ENCODE peak calls at places on chromosome 5, in five cellular contexts. L, P, W, M and T are unnamed samples.
A peak's percentile ranks its signal among the peaks of the same experiment; 100 is the strongest.

GRCh38 chr5:148856424-148856823 is 30.0 kb downstream of the ADRB2 start:
- DNase-seq in L (no peak), P (no peak), W (no peak), M (no peak), T (no peak)

GRCh38 chr5:172004824-172005237 is 1.6 kb downstream of the FBXW11 start:
- DNase-seq in L (no peak), P (no peak), W (no peak), M (peak; percentile 16), T (no peak)

GRCh38 chr5:1204693-1205242 is 3.4 kb downstream of the SLC6A19 start:
- DNase-seq in L (no peak), P (no peak), W (peak; percentile 14), M (no peak), T (peak; percentile 51)

GRCh38 chr5:2700876-2701275 is 50.6 kb downstream of the IRX2 start:
- DNase-seq in L (no peak), P (no peak), W (no peak), M (no peak), T (no peak)

GRCh38 chr5:171840066-171840465 is 54.4 kb downstream of the SMIM23 start:
- DNase-seq in L (no peak), P (no peak), W (no peak), M (no peak), T (no peak)

GRCh38 chr5:166618555-166618954 is 1672.9 kb upstream of the WWC1 start:
- DNase-seq in L (no peak), P (no peak), W (no peak), M (no peak), T (no peak)

GRCh38 chr5:171777420-171777759 is 8.2 kb upstream of the SMIM23 start:
- DNase-seq in L (no peak), P (no peak), W (no peak), M (no peak), T (no peak)

GRCh38 chr5:72951850-72952468 is 3.9 kb upstream of the FCHO2 start:
- DNase-seq in L (no peak), P (peak; percentile 49), W (no peak), M (no peak), T (no peak)

GRCh38 chr5:136021016-136021405 is 7.8 kb upstream of the TGFBI start:
- DNase-seq in L (no peak), P (no peak), W (no peak), M (no peak), T (no peak)

GRCh38 chr5:149780043-149780737 is 50.1 kb downstream of the PPARGC1B start:
- DNase-seq in L (no peak), P (no peak), W (no peak), M (no peak), T (no peak)

GRCh38 chr5:177334155-177334551 is 17.3 kb downstream of the LMAN2 start:
- DNase-seq in L (no peak), P (no peak), W (no peak), M (no peak), T (no peak)
- H3K36me3 ChIP-seq in L (peaks cover 20% of the 10 kb centered on the region), P (peaks cover 47% of the 10 kb centered on the region), W (peaks cover 44% of the 10 kb centered on the region), M (peaks cover 26% of the 10 kb centered on the region), T (no peaks in the 10 kb centered on the region)

GRCh38 chr5:116478461-116478860 is 96.2 kb downstream of the SEMA6A start:
- DNase-seq in L (no peak), P (no peak), W (no peak), M (no peak), T (no peak)
- H3K36me3 ChIP-seq in L (peaks cover 10% of the 10 kb centered on the region), P (peaks cover 3% of the 10 kb centered on the region), W (peaks cover 39% of the 10 kb centered on the region), M (peaks cover 3% of the 10 kb centered on the region), T (no peaks in the 10 kb centered on the region)

DNA sequence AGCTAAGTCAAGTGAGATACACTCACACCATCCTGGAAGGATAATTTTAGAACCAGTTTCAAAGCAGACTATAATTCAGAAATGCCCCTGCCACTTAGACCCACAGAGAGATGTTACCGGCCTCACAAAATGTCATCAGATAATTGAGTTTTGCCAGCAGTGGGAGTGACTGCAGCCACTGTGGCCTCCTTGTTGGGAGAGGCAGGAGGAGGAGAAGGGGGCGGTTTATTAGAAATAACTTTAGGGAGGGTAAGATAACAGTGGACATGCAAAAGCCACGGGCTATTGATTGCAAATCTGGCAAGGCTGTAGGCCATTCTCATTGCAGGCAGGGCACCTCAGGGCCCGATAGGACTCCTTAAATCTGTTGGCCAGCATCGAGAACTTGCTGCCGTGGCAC is 13.4 kb downstream of the GRXCR2 start:
- DNase-seq in L (no peak), P (no peak), W (no peak), M (no peak), T (peak; percentile 75)
- H3K36me3 ChIP-seq in L (no peaks in the 10 kb centered on the region), P (no peaks in the 10 kb centered on the region), W (no peaks in the 10 kb centered on the region), M (no peaks in the 10 kb centered on the region), T (no peaks in the 10 kb centered on the region)

GRCh38 chr5:14396071-14396470 is 185.5 kb upstream of the OTULINL start:
- DNase-seq in L (no peak), P (no peak), W (no peak), M (no peak), T (no peak)
- H3K36me3 ChIP-seq in L (no peaks in the 10 kb centered on the region), P (no peaks in the 10 kb centered on the region), W (peaks cover 27% of the 10 kb centered on the region), M (peaks cover 50% of the 10 kb centered on the region), T (no peaks in the 10 kb centered on the region)

DNA sequence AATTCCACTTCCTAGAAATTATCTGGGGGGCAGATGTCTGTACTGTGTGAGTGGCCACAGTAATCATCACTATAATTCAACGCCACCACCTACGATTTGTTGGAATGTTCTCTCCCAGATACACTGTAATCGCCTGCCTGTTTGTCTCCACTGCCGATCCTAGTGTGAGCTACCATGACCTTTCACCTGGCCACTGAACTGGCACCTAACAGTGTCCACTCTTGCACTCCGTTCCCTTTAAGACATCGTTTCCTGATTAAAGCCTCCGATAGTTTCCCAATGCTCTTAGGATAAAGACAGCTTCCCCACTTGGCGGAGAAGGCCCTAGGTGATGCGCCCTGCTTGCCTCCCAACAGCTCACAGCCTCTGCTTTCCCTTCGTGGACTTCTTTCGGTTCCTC is 4.0 kb downstream of the PHYKPL start:
- DNase-seq in L (no peak), P (no peak), W (no peak), M (no peak), T (no peak)
- H3K36me3 ChIP-seq in L (peaks cover 5% of the 10 kb centered on the region), P (no peaks in the 10 kb centered on the region), W (peaks cover 31% of the 10 kb centered on the region), M (peaks cover 11% of the 10 kb centered on the region), T (no peaks in the 10 kb centered on the region)

DNA sequence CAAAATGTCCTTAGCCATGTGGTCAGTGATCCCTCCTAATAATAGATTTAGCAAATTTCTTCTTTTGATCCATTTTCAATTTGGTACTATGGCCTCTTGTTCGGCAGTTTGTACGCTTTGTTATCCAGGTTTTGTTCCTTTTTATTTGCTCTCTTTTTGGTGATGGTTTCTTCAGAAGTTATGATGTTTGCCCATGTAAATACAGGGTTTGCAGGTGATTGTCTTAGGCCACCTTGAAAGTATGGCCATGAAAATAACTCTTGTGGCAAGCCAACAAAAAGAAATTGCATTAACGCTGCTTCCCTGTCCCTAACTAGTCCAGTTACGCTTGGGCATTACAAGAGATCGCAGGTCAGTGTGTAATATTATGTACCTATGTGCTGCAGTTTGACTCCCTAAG is 8.6 kb downstream of the GPR151 start:
- DNase-seq in L (no peak), P (no peak), W (no peak), M (no peak), T (no peak)
- H3K36me3 ChIP-seq in L (peaks cover 15% of the 10 kb centered on the region), P (peaks cover 24% of the 10 kb centered on the region), W (peaks cover 26% of the 10 kb centered on the region), M (peaks cover 20% of the 10 kb centered on the region), T (no peaks in the 10 kb centered on the region)

DNA sequence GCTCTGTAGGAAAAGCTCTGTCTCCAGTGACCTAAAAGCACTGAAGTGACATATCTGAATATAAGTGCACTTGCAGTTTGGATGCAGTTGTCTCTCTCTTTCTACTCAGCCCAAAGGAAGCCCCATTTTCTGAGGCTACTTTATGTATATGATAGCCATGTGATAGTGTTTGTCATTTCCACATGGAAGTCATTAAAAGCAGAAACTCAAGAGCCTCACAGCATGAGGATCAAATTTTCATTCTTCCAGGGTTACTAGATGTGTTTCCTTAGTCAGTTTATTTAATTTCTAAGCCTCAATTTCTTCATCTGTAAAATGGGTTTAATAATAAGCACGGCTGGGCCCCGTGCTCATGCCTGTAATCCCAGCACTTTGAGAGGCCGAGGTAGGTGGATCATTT is 36.7 kb downstream of the RNF44 start:
- DNase-seq in L (no peak), P (no peak), W (no peak), M (no peak), T (no peak)
- H3K36me3 ChIP-seq in L (peaks cover 11% of the 10 kb centered on the region), P (peaks cover 20% of the 10 kb centered on the region), W (peaks cover 25% of the 10 kb centered on the region), M (peaks cover 32% of the 10 kb centered on the region), T (no peaks in the 10 kb centered on the region)

DNA sequence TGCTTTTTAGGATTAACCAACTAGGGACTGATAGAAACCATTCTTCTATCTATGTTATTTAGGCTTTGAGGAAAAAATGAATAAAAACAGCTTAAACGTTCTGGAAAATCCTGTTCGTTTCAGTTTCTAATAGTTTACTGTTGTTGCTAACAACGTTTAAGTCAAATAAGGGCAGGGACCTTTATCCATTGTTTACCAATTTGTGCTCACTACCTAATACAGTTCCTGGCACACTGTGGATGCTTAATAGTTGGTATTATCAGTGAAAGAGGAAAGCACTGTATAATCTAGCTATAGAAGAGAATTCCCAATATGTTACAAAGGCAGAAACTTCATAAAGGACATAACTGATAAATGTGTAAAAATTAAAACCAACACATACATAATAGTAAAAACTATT is 52.5 kb downstream of the ZFR start:
- DNase-seq in L (no peak), P (no peak), W (no peak), M (no peak), T (no peak)
- H3K36me3 ChIP-seq in L (peaks cover 21% of the 10 kb centered on the region), P (no peaks in the 10 kb centered on the region), W (peaks cover 27% of the 10 kb centered on the region), M (peaks cover 48% of the 10 kb centered on the region), T (no peaks in the 10 kb centered on the region)